ENCODE peak calls at places on chromosomes 5 and 9, in five cellular contexts. N is GM06990; E is activated T-cell treated with anti-CD3 and anti-CD28 coated beads, Interleukin-2, amount 50 U/mL, for 24 hours; C is PC-3; U is Calu3. Z is an unnamed sample.

GRCh38 chr5:179123491-179124328 is 63.5 kb downstream of the ZNF354C start:
- DNase-seq in U (no peak), E (no peak), C (no peak), N (no peak), Z (no peak)

GRCh38 chr9:29160763-29161353 is 1587.6 kb upstream of the C9orf72 start:
- DNase-seq in C (no peak), N (no peak), U (no peak), E (no peak), Z (no peak)

GRCh38 chr5:68251386-68251785 is 35.8 kb downstream of the PIK3R1 start:
- DNase-seq in C (no peak), U (no peak), N (no peak), E (peak; percentile 65), Z (no peak)

GRCh38 chr5:59188415-59189225 is 605.7 kb downstream of the RAB3C start:
- DNase-seq in E (peak; percentile 62), N (peak; percentile 17), C (peak; percentile 28), U (peak; percentile 63), Z (peak; percentile 20)

GRCh38 chr5:60196382-60197113 is 303.0 kb upstream of the PDE4D start:
- DNase-seq in C (peak; percentile 96), E (no peak), N (no peak), U (peak; percentile 58), Z (peak; percentile 53)

GRCh38 chr5:176792584-176793342 is 17.6 kb upstream of the UNC5A start:
- DNase-seq in N (no peak), C (no peak), U (no peak), E (no peak), Z (no peak)

GRCh38 chr9:131758972-131759647 is 19.2 kb upstream of the RAPGEF1 start:
- DNase-seq in U (no peak), C (peak; percentile 35), E (no peak), N (no peak), Z (no peak)

GRCh38 chr9:3700772-3701171 is 175.0 kb upstream of the RFX3 start:
- DNase-seq in N (no peak), C (no peak), E (no peak), U (no peak), Z (no peak)

GRCh38 chr5:119393746-119394145 is 37.9 kb downstream of the TNFAIP8 start:
- DNase-seq in U (no peak), N (no peak), C (peak; percentile 51), E (no peak), Z (peak; percentile 58)

GRCh38 chr5:132754947-132755346 is 7.7 kb downstream of the CCNI2 start:
- DNase-seq in C (peak; percentile 3), N (no peak), U (peak; percentile 31), E (peak; percentile 25), Z (no peak)